ENCODE peak calls at places on chromosomes 1 and 21, in nine cellular contexts. One of them, this sample, is unnamed.

GRCh38 chr21:33383056-33383888 is 19.9 kb upstream of the IFNGR2 start:
- DNase-seq in adrenal gland: peak; percentile 83
- DNase-seq in kidney: peak; percentile 92
- DNase-seq in neural progenitor cell: peak; percentile 10
- DNase-seq in HCT116: peak; percentile 86
- DNase-seq in gastrocnemius medialis: no peak
- DNase-seq in A549: no peak
- DNase-seq in transverse colon: peak; percentile 81
- DNase-seq in cardiac muscle cell: peak; percentile 78
- DNase-seq in this sample: peak; percentile 53

GRCh38 chr1:215018555-215018954 is 64.0 kb upstream of the KCNK2 start:
- DNase-seq in cardiac muscle cell: no peak
- DNase-seq in adrenal gland: no peak
- DNase-seq in HCT116: no peak
- DNase-seq in neural progenitor cell: no peak
- DNase-seq in gastrocnemius medialis: no peak
- DNase-seq in A549: no peak
- DNase-seq in kidney: no peak
- DNase-seq in transverse colon: no peak
- DNase-seq in this sample: no peak

GRCh38 chr1:206482611-206483010 is 12.3 kb downstream of the IKBKE start:
- DNase-seq in A549: no peak
- DNase-seq in neural progenitor cell: no peak
- DNase-seq in transverse colon: no peak
- DNase-seq in HCT116: no peak
- DNase-seq in gastrocnemius medialis: no peak
- DNase-seq in adrenal gland: no peak
- DNase-seq in cardiac muscle cell: no peak
- DNase-seq in kidney: no peak
- DNase-seq in this sample: no peak

GRCh38 chr1:19651141-19651737 is 7.1 kb downstream of the NBL1 start:
- DNase-seq in gastrocnemius medialis: no peak
- DNase-seq in cardiac muscle cell: peak; percentile 72
- DNase-seq in adrenal gland: peak; percentile 68
- DNase-seq in HCT116: no peak
- DNase-seq in transverse colon: peak; percentile 43
- DNase-seq in kidney: peak; percentile 86
- DNase-seq in neural progenitor cell: peak; percentile 75
- DNase-seq in A549: peak; percentile 77
- DNase-seq in this sample: peak; percentile 62

GRCh38 chr1:11204396-11205190 is 15.4 kb downstream of the ANGPTL7 start:
- DNase-seq in HCT116: no peak
- DNase-seq in gastrocnemius medialis: peak; percentile 11
- DNase-seq in adrenal gland: no peak
- DNase-seq in kidney: no peak
- DNase-seq in cardiac muscle cell: no peak
- DNase-seq in A549: no peak
- DNase-seq in neural progenitor cell: no peak
- DNase-seq in transverse colon: no peak
- DNase-seq in this sample: no peak

GRCh38 chr1:206794294-206794908 is 22.1 kb upstream of the IL10 start:
- DNase-seq in kidney: no peak
- DNase-seq in HCT116: no peak
- DNase-seq in gastrocnemius medialis: no peak
- DNase-seq in cardiac muscle cell: no peak
- DNase-seq in neural progenitor cell: no peak
- DNase-seq in adrenal gland: no peak
- DNase-seq in A549: no peak
- DNase-seq in transverse colon: no peak
- DNase-seq in this sample: no peak

GRCh38 chr1:108590947-108591346 is 31.0 kb downstream of the EEIG2 start:
- DNase-seq in gastrocnemius medialis: no peak
- DNase-seq in HCT116: no peak
- DNase-seq in cardiac muscle cell: peak; percentile 97
- DNase-seq in neural progenitor cell: no peak
- DNase-seq in transverse colon: no peak
- DNase-seq in kidney: no peak
- DNase-seq in A549: peak; percentile 2
- DNase-seq in adrenal gland: no peak
- DNase-seq in this sample: no peak

GRCh38 chr1:28668956-28669719 is 554 bp downstream of the GMEB1 start:
- DNase-seq in kidney: peak; percentile 87
- DNase-seq in A549: peak; percentile 37
- DNase-seq in cardiac muscle cell: peak; percentile 42
- DNase-seq in adrenal gland: peak; percentile 40
- DNase-seq in gastrocnemius medialis: no peak
- DNase-seq in transverse colon: peak; percentile 38
- DNase-seq in HCT116: peak; percentile 4
- DNase-seq in neural progenitor cell: peak; percentile 64
- DNase-seq in this sample: peak; percentile 42

GRCh38 chr1:102572637-102573036 is 535.7 kb downstream of the COL11A1 start:
- DNase-seq in A549: no peak
- DNase-seq in HCT116: no peak
- DNase-seq in adrenal gland: no peak
- DNase-seq in kidney: no peak
- DNase-seq in cardiac muscle cell: no peak
- DNase-seq in neural progenitor cell: no peak
- DNase-seq in transverse colon: no peak
- DNase-seq in gastrocnemius medialis: no peak
- DNase-seq in this sample: no peak

GRCh38 chr1:183913556-183913955 is 108.6 kb downstream of the RGL1 start:
- DNase-seq in gastrocnemius medialis: no peak
- DNase-seq in A549: no peak
- DNase-seq in transverse colon: no peak
- DNase-seq in HCT116: no peak
- DNase-seq in adrenal gland: no peak
- DNase-seq in kidney: no peak
- DNase-seq in cardiac muscle cell: no peak
- DNase-seq in neural progenitor cell: no peak
- DNase-seq in this sample: no peak

GRCh38 chr1:150165622-150166612 is 16.2 kb downstream of the PLEKHO1 start:
- DNase-seq in transverse colon: peak; percentile 65
- DNase-seq in neural progenitor cell: peak; percentile 79
- DNase-seq in adrenal gland: peak; percentile 53
- DNase-seq in gastrocnemius medialis: no peak
- DNase-seq in cardiac muscle cell: peak; percentile 74
- DNase-seq in HCT116: peak; percentile 18
- DNase-seq in A549: peak; percentile 62
- DNase-seq in kidney: no peak
- DNase-seq in this sample: peak; percentile 58

GRCh38 chr1:58620259-58620658 is 43.2 kb upstream of the TACSTD2 start:
- DNase-seq in kidney: no peak
- DNase-seq in transverse colon: peak; percentile 42
- DNase-seq in neural progenitor cell: peak; percentile 64
- DNase-seq in cardiac muscle cell: no peak
- DNase-seq in A549: no peak
- DNase-seq in adrenal gland: no peak
- DNase-seq in gastrocnemius medialis: no peak
- DNase-seq in HCT116: no peak
- DNase-seq in this sample: peak; percentile 86

GRCh38 chr1:201370500-201370899 is 7.0 kb downstream of the TNNT2 start:
- DNase-seq in cardiac muscle cell: no peak
- DNase-seq in adrenal gland: no peak
- DNase-seq in neural progenitor cell: no peak
- DNase-seq in A549: no peak
- DNase-seq in gastrocnemius medialis: no peak
- DNase-seq in transverse colon: no peak
- DNase-seq in HCT116: no peak
- DNase-seq in kidney: no peak
- DNase-seq in this sample: no peak

GRCh38 chr1:233479026-233479890 is 134.6 kb upstream of the KCNK1 start:
- DNase-seq in cardiac muscle cell: no peak
- DNase-seq in transverse colon: no peak
- DNase-seq in kidney: no peak
- DNase-seq in adrenal gland: no peak
- DNase-seq in HCT116: no peak
- DNase-seq in gastrocnemius medialis: no peak
- DNase-seq in neural progenitor cell: no peak
- DNase-seq in A549: no peak
- DNase-seq in this sample: no peak

GRCh38 chr21:42650033-42650370 is 3.4 kb upstream of the PDE9A start:
- DNase-seq in kidney: peak; percentile 40
- DNase-seq in neural progenitor cell: no peak
- DNase-seq in gastrocnemius medialis: no peak
- DNase-seq in cardiac muscle cell: no peak
- DNase-seq in A549: no peak
- DNase-seq in transverse colon: no peak
- DNase-seq in HCT116: no peak
- DNase-seq in adrenal gland: no peak
- DNase-seq in this sample: no peak

GRCh38 chr1:95049935-95050334 is 22.8 kb downstream of the ALG14 start:
- DNase-seq in transverse colon: no peak
- DNase-seq in neural progenitor cell: no peak
- DNase-seq in adrenal gland: no peak
- DNase-seq in HCT116: no peak
- DNase-seq in cardiac muscle cell: no peak
- DNase-seq in gastrocnemius medialis: no peak
- DNase-seq in A549: no peak
- DNase-seq in kidney: no peak
- DNase-seq in this sample: no peak

GRCh38 chr1:15033264-15033663 is 120.3 kb upstream of the TMEM51 start:
- DNase-seq in neural progenitor cell: no peak
- DNase-seq in HCT116: no peak
- DNase-seq in gastrocnemius medialis: no peak
- DNase-seq in kidney: no peak
- DNase-seq in transverse colon: no peak
- DNase-seq in A549: no peak
- DNase-seq in cardiac muscle cell: peak; percentile 76
- DNase-seq in adrenal gland: no peak
- DNase-seq in this sample: no peak
- TF ChIP-seq CTCF in neural progenitor cell: peak; percentile 14
- TF ChIP-seq CTCF in HCT116: peak; percentile 37
- TF ChIP-seq CTCF in gastrocnemius medialis: no peak
- TF ChIP-seq CTCF in kidney: no peak
- TF ChIP-seq CTCF in transverse colon: no peak
- TF ChIP-seq CTCF in A549: no peak
- TF ChIP-seq CTCF in cardiac muscle cell: peak; percentile 49
- TF ChIP-seq CTCF in adrenal gland: no peak
- TF ChIP-seq CTCF in this sample: no peak

GRCh38 chr1:219324629-219325367 is 151.1 kb downstream of the LYPLAL1 start:
- DNase-seq in gastrocnemius medialis: no peak
- DNase-seq in A549: peak; percentile 13
- DNase-seq in neural progenitor cell: no peak
- DNase-seq in transverse colon: no peak
- DNase-seq in adrenal gland: no peak
- DNase-seq in HCT116: peak; percentile 61
- DNase-seq in cardiac muscle cell: peak; percentile 87
- DNase-seq in kidney: no peak
- DNase-seq in this sample: no peak
- H3K4me3 ChIP-seq in gastrocnemius medialis: no peak overlapping the region
- H3K4me3 ChIP-seq in A549: no peak overlapping the region
- H3K4me3 ChIP-seq in neural progenitor cell: no peak overlapping the region
- H3K4me3 ChIP-seq in transverse colon: no peak overlapping the region
- H3K4me3 ChIP-seq in adrenal gland: no peak overlapping the region
- H3K4me3 ChIP-seq in HCT116: no peak overlapping the region
- H3K4me3 ChIP-seq in cardiac muscle cell: no peak overlapping the region
- H3K4me3 ChIP-seq in kidney: no peak overlapping the region
- H3K4me3 ChIP-seq in this sample: no peak overlapping the region

DNA sequence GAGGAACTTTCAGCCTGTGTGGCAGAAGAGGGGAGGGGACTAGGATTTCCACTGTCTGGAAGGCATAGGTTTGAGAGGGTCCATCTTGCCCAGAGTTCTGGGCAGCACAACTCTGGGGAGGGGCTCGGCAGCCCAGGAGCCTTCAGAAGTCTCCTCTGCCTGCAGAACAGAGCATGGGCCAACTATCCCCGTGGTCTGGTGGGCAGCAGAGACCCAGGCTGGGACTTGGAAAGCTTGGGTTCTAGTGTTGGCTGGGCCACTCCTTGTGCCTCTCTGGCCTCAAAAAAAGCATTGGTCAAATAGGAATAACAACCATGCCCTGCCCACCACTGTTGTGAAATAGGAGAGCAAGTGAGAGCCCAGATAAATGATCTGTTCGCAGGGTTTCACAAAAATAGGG is 9.0 kb downstream of the EPHA10 start:
- DNase-seq in neural progenitor cell: no peak
- DNase-seq in adrenal gland: no peak
- DNase-seq in HCT116: no peak
- DNase-seq in gastrocnemius medialis: no peak
- DNase-seq in cardiac muscle cell: no peak
- DNase-seq in kidney: no peak
- DNase-seq in A549: no peak
- DNase-seq in transverse colon: no peak
- DNase-seq in this sample: no peak
- H3K4me1 ChIP-seq in neural progenitor cell: no peaks in the 10 kb centered on the region
- H3K4me1 ChIP-seq in adrenal gland: no peaks in the 10 kb centered on the region
- H3K4me1 ChIP-seq in HCT116: peaks cover 5% of the 10 kb centered on the region
- H3K4me1 ChIP-seq in gastrocnemius medialis: no peaks in the 10 kb centered on the region
- H3K4me1 ChIP-seq in cardiac muscle cell: no peaks in the 10 kb centered on the region
- H3K4me1 ChIP-seq in kidney: no peaks in the 10 kb centered on the region
- H3K4me1 ChIP-seq in A549: no peaks in the 10 kb centered on the region
- H3K4me1 ChIP-seq in transverse colon: peaks cover 10% of the 10 kb centered on the region
- H3K4me1 ChIP-seq in this sample: no peaks in the 10 kb centered on the region

GRCh38 chr1:172607145-172607544 is 51.8 kb upstream of the FASLG start:
- DNase-seq in gastrocnemius medialis: no peak
- DNase-seq in transverse colon: no peak
- DNase-seq in neural progenitor cell: no peak
- DNase-seq in A549: no peak
- DNase-seq in kidney: no peak
- DNase-seq in cardiac muscle cell: no peak
- DNase-seq in HCT116: no peak
- DNase-seq in adrenal gland: no peak
- DNase-seq in this sample: no peak

GRCh38 chr1:172608098-172608601 is 50.8 kb upstream of the FASLG start:
- DNase-seq in adrenal gland: no peak
- DNase-seq in gastrocnemius medialis: no peak
- DNase-seq in kidney: no peak
- DNase-seq in transverse colon: no peak
- DNase-seq in neural progenitor cell: no peak
- DNase-seq in HCT116: no peak
- DNase-seq in A549: no peak
- DNase-seq in cardiac muscle cell: no peak
- DNase-seq in this sample: no peak

GRCh38 chr1:172613294-172613693 is 45.6 kb upstream of the FASLG start:
- DNase-seq in A549: no peak
- DNase-seq in adrenal gland: no peak
- DNase-seq in HCT116: no peak
- DNase-seq in cardiac muscle cell: no peak
- DNase-seq in transverse colon: no peak
- DNase-seq in kidney: no peak
- DNase-seq in neural progenitor cell: no peak
- DNase-seq in gastrocnemius medialis: no peak
- DNase-seq in this sample: no peak

GRCh38 chr1:172612478-172612877 is 46.4 kb upstream of the FASLG start:
- DNase-seq in gastrocnemius medialis: no peak
- DNase-seq in HCT116: no peak
- DNase-seq in adrenal gland: no peak
- DNase-seq in neural progenitor cell: no peak
- DNase-seq in kidney: no peak
- DNase-seq in transverse colon: no peak
- DNase-seq in cardiac muscle cell: no peak
- DNase-seq in A549: no peak
- DNase-seq in this sample: no peak

DNA sequence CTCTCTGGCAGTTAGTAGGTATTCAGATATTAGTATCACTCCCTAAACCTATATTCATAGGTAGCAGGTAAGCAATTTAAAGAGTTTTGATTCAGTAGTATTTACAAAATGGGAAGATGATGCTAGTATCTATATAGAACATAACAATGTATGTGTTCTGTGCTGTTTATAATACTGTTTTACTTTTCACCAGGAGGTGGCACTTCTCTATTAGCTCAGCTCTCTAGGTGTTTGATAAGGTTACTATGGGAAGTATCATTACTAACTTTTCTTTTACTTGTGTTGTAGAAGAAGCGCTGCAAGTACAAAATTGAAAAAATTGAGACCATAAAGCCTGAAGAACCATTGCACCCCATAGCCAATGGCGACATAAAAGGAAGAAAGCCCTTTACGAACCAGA is 49.4 kb upstream of the FASLG start:
- DNase-seq in HCT116: no peak
- DNase-seq in neural progenitor cell: no peak
- DNase-seq in transverse colon: no peak
- DNase-seq in gastrocnemius medialis: no peak
- DNase-seq in kidney: no peak
- DNase-seq in A549: no peak
- DNase-seq in cardiac muscle cell: peak; percentile 45
- DNase-seq in adrenal gland: no peak
- DNase-seq in this sample: no peak
- TF ChIP-seq CTCF in HCT116: peak; percentile 53
- TF ChIP-seq CTCF in neural progenitor cell: peak; percentile 40
- TF ChIP-seq CTCF in transverse colon: no peak
- TF ChIP-seq CTCF in gastrocnemius medialis: no peak
- TF ChIP-seq CTCF in kidney: no peak
- TF ChIP-seq CTCF in A549: peak; percentile 54
- TF ChIP-seq CTCF in cardiac muscle cell: peak; percentile 41
- TF ChIP-seq CTCF in adrenal gland: no peak
- TF ChIP-seq CTCF in this sample: peak; percentile 44